ENCODE peak calls at places on chromosomes 12 and 14, in four cellular contexts. V is GM12878, W is HL-60, X is K562. F is an unnamed sample.

GRCh38 chr14:99570542-99571302 is 33.3 kb downstream of the CCDC85C start:
- DNase-seq in V (no peak), W (no peak), X (no peak), F (no peak)

GRCh38 chr14:80705241-80705980 is 236.1 kb downstream of the CEP128 start:
- DNase-seq in V (no peak), W (no peak), X (no peak), F (no peak)

GRCh38 chr12:70180140-70180539 is 63.1 kb upstream of the CNOT2 start:
- DNase-seq in V (no peak), W (no peak), X (no peak), F (no peak)

GRCh38 chr12:41441180-41441579 is 253.1 kb downstream of the PDZRN4 start:
- DNase-seq in V (no peak), W (no peak), X (no peak), F (no peak)

GRCh38 chr12:30753761-30754382 is 879 bp downstream of the CAPRIN2 start:
- DNase-seq in V (no peak), W (no peak), X (peak), F (no peak)

GRCh38 chr14:32560213-32560857 is 231.2 kb downstream of the AKAP6 start:
- DNase-seq in V (no peak), W (peak), X (peak), F (peak)

GRCh38 chr12:59649203-59649602 is 53.4 kb downstream of the SLC16A7 start:
- DNase-seq in V (no peak), W (no peak), X (no peak), F (no peak)

GRCh38 chr12:52438305-52439301 is 4.4 kb upstream of the KRT75 start:
- DNase-seq in V (no peak), W (no peak), X (no peak), F (no peak)

GRCh38 chr12:104372048-104372720 is 68.6 kb downstream of the EID3 start:
- DNase-seq in V (no peak), W (no peak), X (no peak), F (no peak)

GRCh38 chr12:32253154-32253795 is 146.1 kb upstream of the FGD4 start:
- DNase-seq in V (no peak), W (no peak), X (no peak), F (no peak)

GRCh38 chr12:16027012-16027411 is 115.9 kb downstream of the DERA start:
- DNase-seq in V (no peak), W (no peak), X (no peak), F (no peak)

GRCh38 chr12:131054345-131055092 is 100.8 kb downstream of the ADGRD1 start:
- DNase-seq in V (no peak), W (no peak), X (no peak), F (no peak)

DNA sequence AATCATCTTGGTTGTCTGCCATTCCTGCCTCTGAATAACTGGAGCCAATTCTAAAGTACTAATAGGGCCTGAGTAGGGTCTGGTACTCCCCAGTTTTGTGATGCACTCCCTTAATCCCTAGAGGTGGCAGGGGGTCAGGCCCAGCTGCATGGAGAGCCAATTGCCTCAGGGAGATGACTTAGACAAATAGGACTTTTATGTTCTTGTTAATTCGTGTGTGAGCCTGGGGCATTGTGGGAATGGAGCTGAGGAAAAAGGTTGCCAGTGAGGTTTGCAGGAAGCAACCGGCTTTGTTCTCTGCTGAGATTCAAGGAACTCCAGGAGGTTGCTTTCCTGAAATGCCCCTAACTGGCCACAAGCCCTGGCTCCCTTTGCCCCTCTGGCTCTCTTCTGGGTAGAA is 6.8 kb upstream of the DCD start:
- DNase-seq in V (no peak), W (no peak), X (no peak), F (no peak)
- TF ChIP-seq SPI1 in V (no peak), W (no peak), X (no peak), F (no peak)

DNA sequence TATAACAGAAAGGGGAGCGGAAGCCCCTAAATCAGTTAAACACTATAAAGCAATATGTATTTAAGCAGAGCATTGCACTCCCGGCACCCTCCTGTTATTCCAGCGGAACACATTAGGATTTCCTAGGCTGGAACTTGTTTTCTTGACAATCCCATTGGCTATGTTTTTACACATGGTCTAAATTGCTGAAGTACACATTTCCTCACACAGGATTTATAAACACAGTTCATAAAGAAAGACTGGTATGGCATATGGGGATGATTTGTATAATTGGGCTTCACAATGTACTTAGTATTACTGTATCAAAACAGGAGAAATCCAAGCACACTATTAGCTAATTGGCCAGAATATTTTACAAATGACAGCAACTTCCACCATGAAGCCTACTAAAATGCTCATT is 23.3 kb downstream of the PAX9 start:
- DNase-seq in V (no peak), W (no peak), X (no peak), F (no peak)
- TF ChIP-seq SPI1 in V (no peak), W (no peak), X (no peak), F (no peak)

DNA sequence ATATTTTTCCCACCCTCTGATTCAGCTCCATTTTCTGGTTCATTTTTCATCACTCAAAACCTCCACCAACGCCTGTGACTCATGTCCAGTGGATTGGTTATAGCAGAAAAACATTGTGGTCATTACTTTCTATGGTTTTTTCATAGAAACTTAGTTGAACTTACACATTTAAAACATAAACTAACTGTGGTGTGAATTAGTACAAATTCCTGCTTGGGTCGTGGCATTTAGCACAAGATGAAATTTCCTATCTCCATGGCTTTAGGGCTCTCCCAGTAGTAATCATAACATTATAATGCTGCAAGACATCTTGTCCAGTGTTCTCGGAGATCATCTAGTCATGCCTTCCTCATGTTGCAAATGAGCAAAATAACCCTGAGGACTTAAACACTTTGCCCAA is 7.1 kb downstream of the RNASE7 start:
- DNase-seq in V (no peak), W (no peak), X (no peak), F (no peak)
- TF ChIP-seq SPI1 in V (no peak), W (no peak), X (no peak), F (no peak)

DNA sequence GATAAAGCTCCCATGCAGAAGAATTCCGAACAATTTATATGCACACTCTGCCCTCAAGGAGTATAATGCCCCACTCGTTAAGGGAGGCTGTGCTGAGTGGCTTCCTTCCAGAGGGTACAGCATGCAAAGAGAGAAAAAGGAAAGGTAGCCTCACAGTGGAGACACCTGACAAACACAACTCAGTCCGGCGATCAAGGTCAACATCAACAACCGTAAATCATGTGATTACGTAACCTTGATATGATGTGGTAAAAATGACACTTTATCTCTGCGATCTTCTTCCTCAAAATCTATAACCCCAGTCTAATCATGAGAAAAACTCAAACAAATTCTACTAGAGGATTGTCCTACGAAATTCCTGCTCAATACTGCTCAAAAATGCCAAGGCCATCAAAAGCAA is 400.5 kb upstream of the CCDC196 start:
- DNase-seq in V (no peak), W (no peak), X (no peak), F (no peak)
- TF ChIP-seq SPI1 in V (no peak), W (no peak), X (no peak), F (no peak)

GRCh38 chr14:94738786-94739185 is 31.1 kb downstream of the GSC start:
- DNase-seq in V (no peak), W (no peak), X (no peak), F (no peak)
- TF ChIP-seq SPI1 in V (no peak), W (no peak), X (no peak), F (no peak)

GRCh38 chr14:33931439-33931838 is 19.4 kb downstream of the EGLN3 start:
- DNase-seq in V (no peak), W (no peak), X (no peak), F (no peak)
- TF ChIP-seq SPI1 in V (no peak), W (no peak), X (no peak), F (no peak)

GRCh38 chr14:94540031-94540794 is 21.0 kb upstream of the SERPINA4 start:
- DNase-seq in V (no peak), W (no peak), X (peak), F (no peak)
- TF ChIP-seq SPI1 in V (no peak), W (no peak), X (no peak), F (no peak)

DNA sequence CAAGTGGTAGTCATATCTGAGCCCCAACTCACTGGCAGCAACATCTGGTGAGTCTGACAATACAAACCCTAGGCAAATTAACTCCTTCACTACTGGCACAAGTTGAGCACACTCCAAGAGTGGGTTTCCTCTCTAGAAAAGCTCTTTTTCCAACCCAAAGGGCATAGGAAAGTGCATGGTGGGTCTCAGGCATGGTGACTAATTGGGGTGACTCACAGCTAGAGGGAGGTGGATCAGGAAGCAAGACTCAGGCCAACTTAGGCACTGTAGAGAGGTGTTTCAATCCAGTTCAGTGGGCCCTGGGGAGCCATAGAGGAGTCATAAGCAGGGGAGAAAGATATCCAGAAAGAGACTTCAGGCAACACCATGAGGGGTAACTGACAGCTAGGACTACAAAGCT is 42.3 kb downstream of the MAP1LC3B2 start:
- DNase-seq in V (no peak), W (no peak), X (peak), F (no peak)
- TF ChIP-seq SPI1 in V (no peak), W (no peak), X (no peak), F (no peak)

GRCh38 chr12:105928436-105928835 is 210.3 kb downstream of the NUAK1 start:
- DNase-seq in V (no peak), W (no peak), X (no peak), F (no peak)
- TF ChIP-seq SPI1 in V (no peak), W (no peak), X (no peak), F (no peak)

GRCh38 chr14:69632752-69633151 is 21.4 kb downstream of the SUSD6 start:
- DNase-seq in V (no peak), W (no peak), X (no peak), F (no peak)

GRCh38 chr14:69633238-69633637 is 21.8 kb downstream of the SUSD6 start:
- DNase-seq in V (no peak), W (no peak), X (no peak), F (no peak)

GRCh38 chr14:69632154-69632553 is 20.8 kb downstream of the SUSD6 start:
- DNase-seq in V (no peak), W (no peak), X (no peak), F (no peak)

GRCh38 chr14:69629225-69630127 is 18.1 kb downstream of the SUSD6 start:
- DNase-seq in V (no peak), W (no peak), X (peak), F (no peak)

DNA sequence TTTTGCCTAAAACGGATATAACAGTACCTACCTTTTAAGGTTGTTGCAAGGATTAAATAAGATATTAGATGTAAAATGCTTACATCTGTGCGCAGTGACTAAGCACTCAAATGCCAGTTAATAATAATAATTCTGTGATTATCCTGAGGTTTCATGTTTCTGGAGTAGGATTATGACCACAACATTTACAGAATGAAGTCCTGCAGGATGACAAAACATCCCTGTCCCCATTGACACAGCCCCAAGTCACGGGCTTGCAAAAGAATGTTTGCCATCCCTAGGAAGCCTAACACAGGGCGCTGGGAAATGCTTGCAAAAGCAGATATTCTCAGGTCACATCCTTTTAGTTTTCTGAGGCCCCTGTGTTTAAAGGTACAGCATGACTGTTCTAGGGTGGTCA is 20.1 kb downstream of the SUSD6 start:
- DNase-seq in V (no peak), W (no peak), X (no peak), F (no peak)
- TF ChIP-seq SPI1 in V (no peak), W (no peak), X (no peak), F (no peak)

F was measured in GM12891.